ENCODE peak calls at places on chromosomes 12 and 14, in five cellular contexts. One of them, this sample, is unnamed.

GRCh38 chr14:32728526-32728925 is 210.2 kb upstream of the NPAS3 start:
- DNase-seq in sigmoid colon: no peak
- DNase-seq in stomach: no peak
- DNase-seq in GM12878: no peak
- DNase-seq in transverse colon: no peak
- DNase-seq in this sample: no peak

GRCh38 chr12:71731439-71732356 is 23.0 kb upstream of the RAB21 start:
- DNase-seq in sigmoid colon: no peak
- DNase-seq in stomach: no peak
- DNase-seq in GM12878: no peak
- DNase-seq in transverse colon: no peak
- DNase-seq in this sample: no peak

GRCh38 chr12:57522887-57523705 is 472 bp downstream of the MBD6 start:
- DNase-seq in sigmoid colon: peak; percentile 86
- DNase-seq in stomach: peak; percentile 48
- DNase-seq in GM12878: no peak
- DNase-seq in transverse colon: peak; percentile 54
- DNase-seq in this sample: peak; percentile 95

GRCh38 chr12:127526925-127527324 is 740.0 kb upstream of the TMEM132C start:
- DNase-seq in sigmoid colon: no peak
- DNase-seq in stomach: no peak
- DNase-seq in GM12878: no peak
- DNase-seq in transverse colon: no peak
- DNase-seq in this sample: no peak

GRCh38 chr12:67025543-67026114 is 243.5 kb upstream of the CAND1 start:
- DNase-seq in sigmoid colon: no peak
- DNase-seq in stomach: peak; percentile 35
- DNase-seq in GM12878: no peak
- DNase-seq in transverse colon: peak; percentile 35
- DNase-seq in this sample: no peak

GRCh38 chr14:68306934-68307758 is 485.7 kb downstream of the ZFP36L1 start:
- DNase-seq in sigmoid colon: no peak
- DNase-seq in stomach: peak; percentile 76
- DNase-seq in GM12878: no peak
- DNase-seq in transverse colon: peak; percentile 64
- DNase-seq in this sample: no peak

GRCh38 chr14:102849522-102850379 is 72.5 kb downstream of the TRAF3 start:
- DNase-seq in sigmoid colon: no peak
- DNase-seq in stomach: peak; percentile 43
- DNase-seq in GM12878: no peak
- DNase-seq in transverse colon: peak; percentile 63
- DNase-seq in this sample: no peak

GRCh38 chr12:153080-153746 is 60.7 kb downstream of the SLC6A12 start:
- DNase-seq in sigmoid colon: no peak
- DNase-seq in stomach: peak; percentile 62
- DNase-seq in GM12878: no peak
- DNase-seq in transverse colon: peak; percentile 78
- DNase-seq in this sample: no peak

GRCh38 chr14:37594238-37594915 is 672 bp downstream of the FOXA1 start:
- DNase-seq in sigmoid colon: no peak
- DNase-seq in stomach: peak; percentile 82
- DNase-seq in GM12878: no peak
- DNase-seq in transverse colon: peak; percentile 82
- DNase-seq in this sample: no peak

GRCh38 chr14:70856851-70857498 is 47.7 kb upstream of the MAP3K9 start:
- DNase-seq in sigmoid colon: no peak
- DNase-seq in stomach: no peak
- DNase-seq in GM12878: no peak
- DNase-seq in transverse colon: no peak
- DNase-seq in this sample: no peak

GRCh38 chr14:77043177-77043983 is 14.9 kb upstream of the IRF2BPL start:
- DNase-seq in sigmoid colon: peak; percentile 89
- DNase-seq in stomach: no peak
- DNase-seq in GM12878: peak; percentile 60
- DNase-seq in transverse colon: no peak
- DNase-seq in this sample: no peak

GRCh38 chr14:105690671-105691070 is 164.3 kb downstream of the TMEM121 start:
- DNase-seq in sigmoid colon: no peak
- DNase-seq in stomach: no peak
- DNase-seq in GM12878: no peak
- DNase-seq in transverse colon: no peak
- DNase-seq in this sample: no peak

GRCh38 chr14:103141117-103141796 is 18.0 kb downstream of the TNFAIP2 start:
- DNase-seq in sigmoid colon: no peak
- DNase-seq in stomach: peak; percentile 71
- DNase-seq in GM12878: no peak
- DNase-seq in transverse colon: peak; percentile 63
- DNase-seq in this sample: no peak

GRCh38 chr12:114998118-114998771 is 314.3 kb upstream of the TBX3 start:
- DNase-seq in sigmoid colon: no peak
- DNase-seq in stomach: no peak
- DNase-seq in GM12878: no peak
- DNase-seq in transverse colon: no peak
- DNase-seq in this sample: no peak

GRCh38 chr12:79274571-79275064 is 410.0 kb downstream of the SYT1 start:
- DNase-seq in sigmoid colon: no peak
- DNase-seq in stomach: no peak
- DNase-seq in GM12878: no peak
- DNase-seq in transverse colon: no peak
- DNase-seq in this sample: no peak

GRCh38 chr12:121476477-121476876 is 76.6 kb downstream of the RNF34 start:
- DNase-seq in sigmoid colon: no peak
- DNase-seq in stomach: no peak
- DNase-seq in GM12878: no peak
- DNase-seq in transverse colon: no peak
- DNase-seq in this sample: no peak

GRCh38 chr14:97065305-97066067 is 268.3 kb downstream of the VRK1 start:
- DNase-seq in sigmoid colon: no peak
- DNase-seq in stomach: no peak
- DNase-seq in GM12878: no peak
- DNase-seq in transverse colon: no peak
- DNase-seq in this sample: no peak

GRCh38 chr12:75606146-75606545 is 94.7 kb upstream of the KRR1 start:
- DNase-seq in sigmoid colon: no peak
- DNase-seq in stomach: no peak
- DNase-seq in GM12878: no peak
- DNase-seq in transverse colon: no peak
- DNase-seq in this sample: no peak

GRCh38 chr12:145369-145960 is 68.5 kb downstream of the SLC6A12 start:
- DNase-seq in sigmoid colon: no peak
- DNase-seq in stomach: no peak
- DNase-seq in GM12878: no peak
- DNase-seq in transverse colon: no peak
- DNase-seq in this sample: no peak

GRCh38 chr12:12513416-12514006 is 49.2 kb downstream of the DUSP16 start:
- DNase-seq in sigmoid colon: no peak
- DNase-seq in stomach: no peak
- DNase-seq in GM12878: no peak
- DNase-seq in transverse colon: no peak
- DNase-seq in this sample: no peak

GRCh38 chr14:93234798-93235197 is 27.7 kb downstream of the UBR7 start:
- DNase-seq in sigmoid colon: no peak
- DNase-seq in stomach: no peak
- DNase-seq in GM12878: no peak
- DNase-seq in transverse colon: no peak
- DNase-seq in this sample: no peak

GRCh38 chr14:32027255-32027939 is 49.7 kb upstream of the ARHGAP5 start:
- DNase-seq in sigmoid colon: no peak
- DNase-seq in stomach: no peak
- DNase-seq in GM12878: no peak
- DNase-seq in transverse colon: no peak
- DNase-seq in this sample: no peak

GRCh38 chr12:26276709-26277108 is 81.3 kb downstream of the SSPN start:
- DNase-seq in sigmoid colon: no peak
- DNase-seq in stomach: no peak
- DNase-seq in GM12878: no peak
- DNase-seq in transverse colon: no peak
- DNase-seq in this sample: no peak

GRCh38 chr14:102568115-102568614 is 24.3 kb upstream of the RCOR1 start:
- DNase-seq in sigmoid colon: no peak
- DNase-seq in stomach: peak; percentile 57
- DNase-seq in GM12878: no peak
- DNase-seq in transverse colon: peak; percentile 67
- DNase-seq in this sample: no peak

GRCh38 chr14:96309907-96310330 is 53.2 kb downstream of the ATG2B start:
- DNase-seq in sigmoid colon: no peak
- DNase-seq in stomach: no peak
- DNase-seq in GM12878: no peak
- DNase-seq in transverse colon: no peak
- DNase-seq in this sample: no peak

GRCh38 chr12:58171914-58172313 is 230.5 kb downstream of the ATP23 start:
- DNase-seq in sigmoid colon: no peak
- DNase-seq in stomach: peak; percentile 27
- DNase-seq in GM12878: no peak
- DNase-seq in transverse colon: peak; percentile 18
- DNase-seq in this sample: no peak

DNA sequence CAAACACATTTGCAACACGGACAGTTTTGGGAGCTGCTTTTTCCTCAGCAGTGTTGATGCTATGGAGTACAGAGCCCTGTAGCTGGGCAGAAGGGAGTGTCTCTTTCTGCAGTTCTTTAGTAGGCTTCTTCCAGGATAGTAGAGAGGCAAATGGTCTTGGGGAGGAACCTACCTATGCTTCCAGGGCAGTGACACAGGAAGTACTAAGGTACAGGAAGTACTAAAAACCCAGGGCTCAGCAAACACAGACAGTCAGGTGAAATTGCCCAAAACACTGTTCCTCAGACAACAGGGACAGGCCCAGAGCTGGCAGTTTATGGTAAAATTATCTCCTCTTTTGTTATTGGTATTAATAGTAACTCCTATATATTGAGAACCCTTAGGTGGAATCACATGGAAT is 217.6 kb downstream of the TTC8 start:
- DNase-seq in sigmoid colon: no peak
- DNase-seq in stomach: no peak
- DNase-seq in GM12878: no peak
- DNase-seq in transverse colon: no peak
- DNase-seq in this sample: no peak
- TF ChIP-seq POLR2AphosphoS5 in sigmoid colon: no peak
- TF ChIP-seq POLR2AphosphoS5 in stomach: no peak
- TF ChIP-seq POLR2AphosphoS5 in GM12878: no peak
- TF ChIP-seq POLR2AphosphoS5 in transverse colon: no peak
- TF ChIP-seq POLR2AphosphoS5 in this sample: no peak

DNA sequence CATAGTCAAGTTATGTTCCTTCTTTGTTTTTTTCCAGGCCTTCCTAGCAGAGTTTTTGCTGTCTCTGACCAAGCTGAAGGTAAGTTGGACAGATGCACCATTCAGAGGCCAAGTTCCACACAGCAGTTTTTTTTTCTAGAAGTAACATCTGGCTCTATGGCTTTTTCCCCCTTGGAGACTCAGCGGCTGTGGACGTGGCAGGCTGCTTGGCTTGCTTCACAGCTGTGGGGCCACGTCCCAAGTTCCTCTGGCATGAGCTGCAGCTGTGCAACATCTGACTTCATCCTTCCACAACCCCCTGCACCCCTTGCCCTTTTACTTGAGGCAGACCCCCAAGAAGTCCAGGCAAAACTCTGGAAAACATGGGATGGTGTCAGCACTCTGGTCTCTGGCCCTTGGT is 24.2 kb upstream of the RHOJ start:
- DNase-seq in sigmoid colon: peak; percentile 76
- DNase-seq in stomach: no peak
- DNase-seq in GM12878: no peak
- DNase-seq in transverse colon: no peak
- DNase-seq in this sample: no peak
- TF ChIP-seq POLR2A in sigmoid colon: no peak
- TF ChIP-seq POLR2A in stomach: no peak
- TF ChIP-seq POLR2A in GM12878: no peak
- TF ChIP-seq POLR2A in transverse colon: no peak
- TF ChIP-seq POLR2A in this sample: no peak

GRCh38 chr14:54489318-54489683 is 521 bp upstream of the GMFB start:
- DNase-seq in sigmoid colon: no peak
- DNase-seq in stomach: no peak
- DNase-seq in GM12878: no peak
- DNase-seq in transverse colon: no peak
- DNase-seq in this sample: no peak

GRCh38 chr14:54488318-54488645 is 498 bp downstream of the GMFB start:
- DNase-seq in sigmoid colon: no peak
- DNase-seq in stomach: no peak
- DNase-seq in GM12878: no peak
- DNase-seq in transverse colon: no peak
- DNase-seq in this sample: no peak

GRCh38 chr14:54488646-54489317 is at the start of gene GMFB:
- DNase-seq in sigmoid colon: peak; percentile 96
- DNase-seq in stomach: peak; percentile 93
- DNase-seq in GM12878: peak; percentile 52
- DNase-seq in transverse colon: peak; percentile 95
- DNase-seq in this sample: no peak

GRCh38 chr14:54486685-54487084 is 2.1 kb downstream of the GMFB start:
- DNase-seq in sigmoid colon: no peak
- DNase-seq in stomach: no peak
- DNase-seq in GM12878: no peak
- DNase-seq in transverse colon: no peak
- DNase-seq in this sample: no peak

GRCh38 chr14:54487771-54488170 is 1.0 kb downstream of the GMFB start:
- DNase-seq in sigmoid colon: no peak
- DNase-seq in stomach: no peak
- DNase-seq in GM12878: no peak
- DNase-seq in transverse colon: no peak
- DNase-seq in this sample: no peak
- TF ChIP-seq POLR2AphosphoS5 in sigmoid colon: no peak
- TF ChIP-seq POLR2AphosphoS5 in stomach: no peak
- TF ChIP-seq POLR2AphosphoS5 in GM12878: no peak
- TF ChIP-seq POLR2AphosphoS5 in transverse colon: peak; percentile 28
- TF ChIP-seq POLR2AphosphoS5 in this sample: no peak

DNA sequence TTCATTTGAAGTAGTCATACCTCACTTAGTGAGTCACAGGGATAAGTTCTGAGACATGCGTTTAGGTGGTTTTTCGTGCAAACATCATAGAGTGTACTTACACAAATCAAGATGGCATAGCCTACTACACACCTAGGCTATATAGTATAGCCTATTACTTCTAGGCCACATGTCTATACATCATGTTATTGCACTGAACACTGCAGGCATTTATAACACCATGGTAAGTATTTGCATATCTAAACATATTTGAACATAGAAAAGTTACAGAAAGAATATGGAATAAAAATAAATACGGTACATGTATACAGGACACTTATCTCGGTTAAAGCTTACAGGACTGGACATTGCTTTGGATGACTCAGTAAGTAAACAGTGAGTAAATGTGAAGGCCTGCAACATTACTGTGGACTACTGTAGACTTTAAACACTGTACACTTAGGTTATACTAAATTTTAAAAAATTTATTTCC is 670.6 kb downstream of the SLC16A7 start:
- DNase-seq in sigmoid colon: no peak
- DNase-seq in stomach: no peak
- DNase-seq in GM12878: no peak
- DNase-seq in transverse colon: no peak
- DNase-seq in this sample: no peak
- TF ChIP-seq POLR2A in sigmoid colon: no peak
- TF ChIP-seq POLR2A in stomach: no peak
- TF ChIP-seq POLR2A in GM12878: no peak
- TF ChIP-seq POLR2A in transverse colon: no peak
- TF ChIP-seq POLR2A in this sample: no peak

DNA sequence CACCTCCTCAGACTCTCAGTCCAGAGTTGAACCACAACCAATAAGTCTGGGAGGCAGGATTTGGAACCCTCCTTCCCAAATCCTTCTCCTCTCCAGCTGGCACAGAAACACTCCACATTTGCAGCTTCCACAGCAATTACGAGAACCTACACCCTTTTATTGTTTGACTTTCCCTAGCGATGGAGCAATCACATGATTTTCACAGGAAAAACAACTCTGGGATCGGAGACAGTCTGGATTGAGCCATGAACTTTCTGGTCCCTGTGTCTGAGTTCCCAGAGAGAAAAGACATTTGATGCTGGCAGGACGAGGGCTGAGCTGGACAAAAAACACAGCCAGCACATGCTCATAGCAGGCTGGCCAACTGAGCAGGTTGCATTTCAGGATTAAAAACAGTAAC is 49.0 kb upstream of the STON2 start:
- DNase-seq in sigmoid colon: peak; percentile 69
- DNase-seq in stomach: no peak
- DNase-seq in GM12878: no peak
- DNase-seq in transverse colon: no peak
- DNase-seq in this sample: no peak
- TF ChIP-seq POLR2AphosphoS5 in sigmoid colon: no peak
- TF ChIP-seq POLR2AphosphoS5 in stomach: peak; percentile 11
- TF ChIP-seq POLR2AphosphoS5 in GM12878: no peak
- TF ChIP-seq POLR2AphosphoS5 in transverse colon: no peak
- TF ChIP-seq POLR2AphosphoS5 in this sample: no peak

This sample was measured in vagina.